ENCODE peak calls at places on chromosomes 16 and 17, in four cellular contexts. One of them, this sample, is unnamed.

GRCh38 chr16:84517366-84517765 is 12.9 kb upstream of the MEAK7 start:
- DNase-seq in NCI-H1694 treated with DMSO at 0.1 percent for 48 hours: no peak
- DNase-seq in CMK: no peak
- DNase-seq in NCI-H345: no peak
- DNase-seq in this sample: no peak

GRCh38 chr16:56990407-56991286 is 1.3 kb downstream of the NLRC5 start:
- DNase-seq in NCI-H1694 treated with DMSO at 0.1 percent for 48 hours: no peak
- DNase-seq in CMK: no peak
- DNase-seq in NCI-H345: no peak
- DNase-seq in this sample: no peak

GRCh38 chr17:65495255-65496060 is 66.0 kb downstream of the AXIN2 start:
- DNase-seq in NCI-H1694 treated with DMSO at 0.1 percent for 48 hours: no peak
- DNase-seq in CMK: no peak
- DNase-seq in NCI-H345: peak; percentile 20
- DNase-seq in this sample: no peak

GRCh38 chr17:39699818-39700147 is at the start of gene ERBB2:
- DNase-seq in NCI-H1694 treated with DMSO at 0.1 percent for 48 hours: no peak
- DNase-seq in CMK: no peak
- DNase-seq in NCI-H345: no peak
- DNase-seq in this sample: peak; percentile 62

GRCh38 chr16:11977206-11978041 is 890 bp downstream of the SNX29 start:
- DNase-seq in NCI-H1694 treated with DMSO at 0.1 percent for 48 hours: no peak
- DNase-seq in CMK: no peak
- DNase-seq in NCI-H345: no peak
- DNase-seq in this sample: peak; percentile 54

GRCh38 chr16:88514526-88514925 is 55.7 kb upstream of the ZC3H18 start:
- DNase-seq in NCI-H1694 treated with DMSO at 0.1 percent for 48 hours: no peak
- DNase-seq in CMK: no peak
- DNase-seq in NCI-H345: no peak
- DNase-seq in this sample: no peak

GRCh38 chr16:645852-646678 is 3.1 kb upstream of the WDR90 start:
- DNase-seq in NCI-H1694 treated with DMSO at 0.1 percent for 48 hours: no peak
- DNase-seq in CMK: no peak
- DNase-seq in NCI-H345: no peak
- DNase-seq in this sample: no peak

GRCh38 chr17:1627219-1627986 is 1.2 kb downstream of the SLC43A2 start:
- DNase-seq in NCI-H1694 treated with DMSO at 0.1 percent for 48 hours: no peak
- DNase-seq in CMK: no peak
- DNase-seq in NCI-H345: no peak
- DNase-seq in this sample: peak; percentile 77

GRCh38 chr17:72734611-72735010 is 357.9 kb downstream of the SLC39A11 start:
- DNase-seq in NCI-H1694 treated with DMSO at 0.1 percent for 48 hours: no peak
- DNase-seq in CMK: no peak
- DNase-seq in NCI-H345: no peak
- DNase-seq in this sample: no peak

GRCh38 chr17:42342242-42343008 is 45.8 kb downstream of the STAT3 start:
- DNase-seq in NCI-H1694 treated with DMSO at 0.1 percent for 48 hours: no peak
- DNase-seq in CMK: no peak
- DNase-seq in NCI-H345: no peak
- DNase-seq in this sample: no peak

GRCh38 chr17:74952431-74953128 is 16.9 kb downstream of the OTOP3 start:
- DNase-seq in NCI-H1694 treated with DMSO at 0.1 percent for 48 hours: no peak
- DNase-seq in CMK: no peak
- DNase-seq in NCI-H345: no peak
- DNase-seq in this sample: no peak

GRCh38 chr17:11296994-11297393 is 56.0 kb downstream of the SHISA6 start:
- DNase-seq in NCI-H1694 treated with DMSO at 0.1 percent for 48 hours: no peak
- DNase-seq in CMK: no peak
- DNase-seq in NCI-H345: no peak
- DNase-seq in this sample: no peak

GRCh38 chr16:88939814-88940195 is 37.2 kb downstream of the CBFA2T3 start:
- DNase-seq in NCI-H1694 treated with DMSO at 0.1 percent for 48 hours: no peak
- DNase-seq in CMK: no peak
- DNase-seq in NCI-H345: no peak
- DNase-seq in this sample: no peak

GRCh38 chr17:72104863-72105234 is 16.0 kb upstream of the SOX9 start:
- DNase-seq in NCI-H1694 treated with DMSO at 0.1 percent for 48 hours: no peak
- DNase-seq in CMK: no peak
- DNase-seq in NCI-H345: no peak
- DNase-seq in this sample: no peak

GRCh38 chr17:31274252-31274651 is 22.8 kb downstream of the OMG start:
- DNase-seq in NCI-H1694 treated with DMSO at 0.1 percent for 48 hours: peak; percentile 1
- DNase-seq in CMK: no peak
- DNase-seq in NCI-H345: no peak
- DNase-seq in this sample: no peak

GRCh38 chr16:1333149-1333812 is at the start of gene BAIAP3:
- DNase-seq in NCI-H1694 treated with DMSO at 0.1 percent for 48 hours: no peak
- DNase-seq in CMK: no peak
- DNase-seq in NCI-H345: peak; percentile 23
- DNase-seq in this sample: no peak

GRCh38 chr16:77387810-77388209 is 47.0 kb downstream of the ADAMTS18 start:
- DNase-seq in NCI-H1694 treated with DMSO at 0.1 percent for 48 hours: no peak
- DNase-seq in CMK: no peak
- DNase-seq in NCI-H345: no peak
- DNase-seq in this sample: no peak

GRCh38 chr16:77558786-77559185 is 124.0 kb upstream of the ADAMTS18 start:
- DNase-seq in NCI-H1694 treated with DMSO at 0.1 percent for 48 hours: no peak
- DNase-seq in CMK: no peak
- DNase-seq in NCI-H345: no peak
- DNase-seq in this sample: no peak

GRCh38 chr16:25109643-25110042 is 1.9 kb upstream of the LCMT1 start:
- DNase-seq in NCI-H1694 treated with DMSO at 0.1 percent for 48 hours: no peak
- DNase-seq in CMK: no peak
- DNase-seq in NCI-H345: no peak
- DNase-seq in this sample: peak; percentile 22

GRCh38 chr16:65283238-65283651 is 161.4 kb upstream of the CDH11 start:
- DNase-seq in NCI-H1694 treated with DMSO at 0.1 percent for 48 hours: no peak
- DNase-seq in CMK: no peak
- DNase-seq in NCI-H345: no peak
- DNase-seq in this sample: no peak

GRCh38 chr17:43134774-43135453 is 9.8 kb upstream of the BRCA1 start:
- DNase-seq in NCI-H1694 treated with DMSO at 0.1 percent for 48 hours: no peak
- DNase-seq in CMK: no peak
- DNase-seq in NCI-H345: no peak
- DNase-seq in this sample: no peak

GRCh38 chr16:50598256-50598894 is 50.2 kb downstream of the NKD1 start:
- DNase-seq in NCI-H1694 treated with DMSO at 0.1 percent for 48 hours: peak; percentile 68
- DNase-seq in CMK: no peak
- DNase-seq in NCI-H345: no peak
- DNase-seq in this sample: no peak

GRCh38 chr16:2819939-2820835 is 3.1 kb downstream of the PRSS21 start:
- DNase-seq in NCI-H1694 treated with DMSO at 0.1 percent for 48 hours: no peak
- DNase-seq in CMK: no peak
- DNase-seq in NCI-H345: no peak
- DNase-seq in this sample: no peak

GRCh38 chr17:81551458-81552243 is 502 bp downstream of the FAAP100 start:
- DNase-seq in NCI-H1694 treated with DMSO at 0.1 percent for 48 hours: no peak
- DNase-seq in CMK: peak; percentile 73
- DNase-seq in NCI-H345: no peak
- DNase-seq in this sample: no peak

GRCh38 chr17:43616865-43617264 is 44.9 kb downstream of the MEOX1 start:
- DNase-seq in NCI-H1694 treated with DMSO at 0.1 percent for 48 hours: no peak
- DNase-seq in CMK: no peak
- DNase-seq in NCI-H345: no peak
- DNase-seq in this sample: no peak

GRCh38 chr17:37037590-37038155 is 88.9 kb downstream of the AATF start:
- DNase-seq in NCI-H1694 treated with DMSO at 0.1 percent for 48 hours: no peak
- DNase-seq in CMK: no peak
- DNase-seq in NCI-H345: no peak
- DNase-seq in this sample: no peak

GRCh38 chr17:58224315-58224714 is 5.3 kb upstream of the MKS1 start:
- DNase-seq in NCI-H1694 treated with DMSO at 0.1 percent for 48 hours: no peak
- DNase-seq in CMK: no peak
- DNase-seq in NCI-H345: no peak
- DNase-seq in this sample: no peak

GRCh38 chr17:4247981-4248388 is 15.8 kb downstream of the ANKFY1 start:
- DNase-seq in NCI-H1694 treated with DMSO at 0.1 percent for 48 hours: no peak
- DNase-seq in CMK: no peak
- DNase-seq in NCI-H345: no peak
- DNase-seq in this sample: no peak

GRCh38 chr17:52762147-52762793 is 603.8 kb upstream of the CA10 start:
- DNase-seq in NCI-H1694 treated with DMSO at 0.1 percent for 48 hours: no peak
- DNase-seq in CMK: no peak
- DNase-seq in NCI-H345: no peak
- DNase-seq in this sample: no peak